ENCODE peak calls at places on chromosomes 5 and 9, in six cellular contexts. D, W, A, P, O and J are unnamed samples.

GRCh38 chr9:133103183-133103986 is 17.7 kb downstream of the RALGDS start:
- DNase-seq in O (no peak), P (peak), D (peak), W (peak), A (peak), J (peak)

GRCh38 chr5:177132504-177133118 is 962 bp upstream of the NSD1 start:
- DNase-seq in P (peak), W (no peak), O (no peak), A (no peak), D (no peak), J (no peak)

GRCh38 chr5:16550316-16550952 is 66.4 kb downstream of the RETREG1 start:
- DNase-seq in W (peak), P (peak), A (peak), D (peak), O (no peak), J (peak)

GRCh38 chr5:116025831-116026230 is 6.4 kb upstream of the ARL14EPL start:
- DNase-seq in W (no peak), A (no peak), D (no peak), P (no peak), O (no peak), J (no peak)

GRCh38 chr5:68251804-68252648 is 36.5 kb downstream of the PIK3R1 start:
- DNase-seq in D (no peak), A (no peak), O (no peak), P (no peak), W (no peak), J (no peak)

GRCh38 chr9:19510907-19511306 is 102.1 kb downstream of the ACER2 start:
- DNase-seq in A (no peak), W (no peak), D (no peak), O (no peak), P (no peak), J (no peak)

GRCh38 chr5:151023047-151023615 is 2.7 kb downstream of the GPX3 start:
- DNase-seq in A (peak), O (no peak), D (no peak), P (no peak), W (no peak), J (no peak)

GRCh38 chr9:107534510-107535078 is 45.0 kb upstream of the KLF4 start:
- DNase-seq in A (no peak), D (no peak), W (no peak), O (no peak), P (no peak), J (no peak)

GRCh38 chr5:103889500-103890209 is 327.1 kb upstream of the NUDT12 start:
- DNase-seq in W (no peak), O (peak), A (no peak), D (no peak), P (no peak), J (no peak)

GRCh38 chr9:84212224-84212623 is 128.3 kb downstream of the SLC28A3 start:
- DNase-seq in P (no peak), A (no peak), D (no peak), W (no peak), O (no peak), J (no peak)

GRCh38 chr5:36442796-36443195 is 141.1 kb upstream of the RANBP3L start:
- DNase-seq in W (no peak), D (no peak), A (no peak), O (no peak), P (no peak), J (no peak)

GRCh38 chr5:174424219-174425053 is 299.9 kb upstream of the MSX2 start:
- DNase-seq in P (no peak), A (no peak), D (no peak), W (no peak), O (no peak), J (no peak)

GRCh38 chr9:96052703-96053102 is 177.2 kb downstream of the ERCC6L2 start:
- DNase-seq in D (no peak), W (no peak), A (no peak), O (no peak), P (no peak), J (no peak)

GRCh38 chr5:14850419-14851066 is 21.0 kb downstream of the ANKH start:
- DNase-seq in W (no peak), P (no peak), A (no peak), D (no peak), O (no peak), J (no peak)

GRCh38 chr5:759111-759741 is 25.3 kb downstream of the ZDHHC11B start:
- DNase-seq in P (no peak), O (no peak), W (peak), A (no peak), D (no peak), J (no peak)

GRCh38 chr5:130963798-130964197 is 201.3 kb downstream of the HINT1 start:
- DNase-seq in P (no peak), O (no peak), A (no peak), D (no peak), W (no peak), J (no peak)

GRCh38 chr9:19174127-19174921 is 47.0 kb upstream of the PLIN2 start:
- DNase-seq in O (peak), P (peak), D (peak), W (peak), A (no peak), J (peak)

GRCh38 chr9:123438821-123439220 is 82.8 kb downstream of the CRB2 start:
- DNase-seq in D (no peak), A (no peak), O (no peak), W (peak), P (no peak), J (no peak)

GRCh38 chr5:75020016-75020656 is 32.2 kb downstream of the GCNT4 start:
- DNase-seq in P (no peak), O (no peak), A (no peak), D (no peak), W (peak), J (no peak)

DNA sequence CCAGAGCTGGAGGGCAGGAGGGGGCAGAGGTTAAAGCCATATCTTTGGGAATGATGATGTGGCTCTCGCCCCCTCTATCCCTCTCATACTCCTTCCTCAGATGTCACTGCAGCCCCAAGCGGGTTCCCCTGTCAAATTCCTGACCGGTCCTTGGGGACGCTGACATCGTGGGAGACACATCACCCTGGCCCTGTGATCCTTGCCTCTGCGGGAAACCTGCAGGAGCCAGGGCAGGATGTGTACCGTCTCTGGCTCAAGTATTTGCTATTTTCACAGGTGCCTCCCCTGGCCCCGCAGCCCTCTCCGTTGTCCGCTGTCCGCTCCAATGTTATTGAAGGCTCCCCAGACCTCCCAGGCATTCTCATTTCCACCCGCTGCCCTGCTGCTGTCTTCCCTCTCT is 109.4 kb downstream of the FOXD1 start:
- DNase-seq in D (no peak), A (no peak), P (no peak), O (no peak), W (no peak), J (no peak)
- TF ChIP-seq POLR2A in D (no peak), A (no peak), P (no peak), O (no peak), W (no peak), J (no peak)

GRCh38 chr5:100600289-100600994 is 65.3 kb downstream of the FAM174A start:
- DNase-seq in W (no peak), A (no peak), P (no peak), D (no peak), O (no peak), J (no peak)

GRCh38 chr5:100590867-100591266 is 55.7 kb downstream of the FAM174A start:
- DNase-seq in W (no peak), P (no peak), A (no peak), D (no peak), O (no peak), J (no peak)

GRCh38 chr5:100595812-100596173 is 60.6 kb downstream of the FAM174A start:
- DNase-seq in A (no peak), D (no peak), O (no peak), P (no peak), W (no peak), J (no peak)

DNA sequence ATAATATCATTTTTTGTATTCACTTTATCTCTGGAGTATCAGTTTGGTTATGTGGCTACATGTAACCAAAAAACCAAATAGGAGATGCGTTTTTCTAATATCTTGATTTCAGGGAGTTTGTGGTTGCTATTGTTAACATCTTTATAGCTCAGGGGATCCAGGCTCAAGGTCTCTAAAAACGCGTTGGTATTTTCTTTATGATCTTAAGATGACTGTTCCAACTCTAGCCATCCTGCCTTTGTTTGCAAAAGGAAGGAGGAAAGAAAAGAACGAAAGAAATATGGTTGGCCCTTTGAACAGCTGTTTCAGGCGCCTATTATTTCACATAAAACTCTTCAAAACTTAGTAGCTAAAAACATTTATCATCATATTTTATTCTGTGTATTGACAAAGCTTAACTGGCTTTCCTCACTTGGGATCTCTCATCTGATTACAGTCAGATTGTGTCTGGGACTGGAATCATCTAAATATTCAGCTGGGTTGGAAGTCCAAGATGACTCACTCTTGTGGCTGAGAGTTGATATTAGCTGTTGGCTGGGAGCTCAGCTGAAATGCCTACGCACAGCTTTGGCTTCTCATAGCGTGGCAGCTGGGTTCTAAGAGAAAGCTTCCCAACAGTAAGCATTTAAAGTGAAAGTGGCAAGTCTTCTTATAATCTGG is 60.1 kb downstream of the FAM174A start:
- DNase-seq in D (no peak), P (no peak), A (no peak), O (no peak), W (peak), J (no peak)
- TF ChIP-seq POLR2AphosphoS5 in D (no peak), P (no peak), A (no peak), O (no peak), W (no peak), J (no peak)

GRCh38 chr9:93252116-93252780 is 68.3 kb downstream of the WNK2 start:
- DNase-seq in O (no peak), A (no peak), D (no peak), W (no peak), P (no peak), J (no peak)
- TF ChIP-seq TAF1 in O (no peak), A (no peak), D (no peak), W (no peak), P (no peak), J (no peak)

DNA sequence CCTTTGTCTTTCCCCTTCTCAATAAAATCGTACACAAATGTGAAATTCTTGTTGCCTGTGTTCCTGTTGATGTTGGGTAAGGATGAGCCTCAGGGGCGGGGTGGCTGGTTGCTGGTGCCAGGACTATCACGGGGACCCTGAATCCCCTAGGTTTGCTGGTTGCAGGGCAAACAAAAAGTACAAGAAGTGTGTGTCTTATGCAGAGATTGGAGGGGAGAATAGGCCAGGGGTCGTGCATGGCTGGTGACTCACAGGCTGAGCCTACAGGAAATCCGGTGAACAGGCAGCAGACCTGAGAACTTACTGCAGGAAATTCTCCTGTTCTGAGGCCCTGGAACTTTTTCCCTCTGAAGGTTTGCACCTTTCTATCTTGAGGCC is 5.5 kb downstream of the ANXA2R start:
- DNase-seq in W (no peak), A (no peak), D (no peak), P (peak), O (no peak), J (no peak)
- TF ChIP-seq POLR2A in W (no peak), A (no peak), D (no peak), P (no peak), O (no peak), J (no peak)

DNA sequence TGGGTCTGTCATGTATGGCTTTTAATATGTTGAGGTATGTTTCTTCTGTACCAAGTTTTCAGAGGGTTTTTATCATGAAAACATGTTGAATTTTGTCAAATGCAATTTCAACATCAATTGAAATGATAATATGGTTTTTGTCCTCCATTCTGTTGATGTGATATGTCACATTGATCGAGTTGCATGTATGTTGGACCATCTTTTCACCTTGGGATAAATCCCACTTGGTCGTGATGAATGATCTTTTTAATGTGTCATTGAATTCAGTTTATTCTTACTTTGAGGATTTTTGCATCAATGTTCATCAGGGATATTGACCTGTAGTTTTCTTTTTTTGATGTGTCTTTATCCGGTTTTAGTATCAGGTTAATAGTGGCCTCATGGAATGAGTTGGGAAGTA is 288.5 kb downstream of the PJA2 start:
- DNase-seq in P (no peak), A (no peak), W (no peak), O (no peak), D (no peak), J (no peak)
- TF ChIP-seq POLR2AphosphoS5 in P (no peak), A (no peak), W (no peak), O (no peak), D (no peak), J (no peak)

GRCh38 chr9:33498387-33498786 is 24.7 kb upstream of the NOL6 start:
- DNase-seq in O (no peak), D (no peak), P (no peak), W (no peak), A (no peak), J (no peak)
- TF ChIP-seq TAF1 in O (no peak), D (no peak), P (no peak), W (no peak), A (no peak), J (no peak)

DNA sequence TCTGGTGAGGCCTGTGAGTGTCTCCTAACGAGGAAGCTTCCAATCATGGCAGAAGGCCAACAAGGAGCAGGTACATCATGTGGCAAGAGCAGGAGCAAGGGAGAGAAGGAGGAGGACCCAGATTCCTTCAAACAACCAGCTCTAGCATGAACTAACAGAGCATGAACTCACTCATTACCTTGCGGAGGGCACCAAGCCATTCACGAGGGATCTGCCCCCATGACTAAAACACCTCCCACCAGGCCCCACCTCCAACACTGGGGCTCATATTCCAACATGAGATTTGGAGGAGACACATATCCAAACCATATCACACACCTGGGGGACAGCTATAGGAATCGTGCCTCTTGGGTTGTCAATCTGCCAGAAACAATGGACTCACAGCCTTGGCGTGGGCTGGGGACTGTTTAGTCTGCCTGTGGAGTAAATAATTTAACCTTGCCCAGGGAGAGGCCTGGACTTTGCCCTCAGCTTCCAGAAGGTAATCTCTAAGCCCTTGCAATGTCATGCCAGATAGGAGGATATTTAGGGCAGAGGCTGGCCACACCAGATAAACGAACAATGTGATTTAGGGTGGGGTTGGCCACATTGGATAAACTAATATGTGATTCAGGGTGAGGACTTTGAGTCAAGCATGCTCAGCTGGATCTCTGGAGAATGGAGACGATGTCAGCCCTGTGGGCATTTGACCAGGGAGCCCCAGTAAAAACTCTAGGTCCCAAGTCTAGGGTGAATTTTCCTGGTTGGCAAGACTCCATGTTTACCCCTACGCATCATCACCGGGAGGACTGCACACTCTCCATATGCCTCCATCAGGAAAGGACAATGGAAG is 13.6 kb upstream of the VDAC1 start:
- DNase-seq in P (no peak), A (no peak), W (peak), O (no peak), D (no peak), J (no peak)
- TF ChIP-seq POLR2A in P (no peak), A (no peak), W (no peak), O (no peak), D (no peak), J (no peak)

GRCh38 chr9:131432597-131433301 is 38.9 kb downstream of the PRRC2B start:
- DNase-seq in W (no peak), O (no peak), A (no peak), D (no peak), P (no peak), J (no peak)
- TF ChIP-seq POLR2AphosphoS5 in W (no peak), O (no peak), A (no peak), D (no peak), P (no peak), J (no peak)

GRCh38 chr9:99419099-99419498 is 197.0 kb downstream of the SEC61B start:
- DNase-seq in W (no peak), D (no peak), P (no peak), O (no peak), A (no peak), J (no peak)
- TF ChIP-seq TAF1 in W (no peak), D (no peak), P (no peak), O (no peak), A (no peak), J (no peak)

DNA sequence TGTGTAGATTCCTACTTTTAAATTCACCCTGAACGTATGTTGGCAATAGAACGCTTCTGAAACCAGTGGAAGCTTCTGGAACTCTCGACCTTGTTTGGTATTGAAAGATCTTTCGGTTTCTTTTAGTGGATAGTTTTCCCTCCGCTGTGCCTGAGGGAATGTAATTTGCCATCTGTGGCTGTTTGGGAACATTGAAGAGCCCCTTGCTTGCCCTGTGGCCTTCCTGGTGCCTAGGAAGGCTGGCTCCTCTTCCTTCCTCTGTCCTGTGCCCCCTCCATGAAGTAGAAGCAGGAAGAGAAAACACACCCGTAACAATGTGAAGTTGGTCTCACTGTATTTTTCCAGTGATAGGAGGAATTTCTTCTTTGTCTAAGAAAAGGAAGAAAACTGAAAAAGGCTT is 274.3 kb downstream of the AOPEP start:
- DNase-seq in P (no peak), D (no peak), A (no peak), O (no peak), W (no peak), J (no peak)
- TF ChIP-seq POLR2A in P (no peak), D (no peak), A (no peak), O (no peak), W (no peak), J (no peak)